ENCODE peak calls at places on chromosomes 11 and 22, in six cellular contexts. T is suprapubic skin; Q is adrenal gland; L is upper lobe of right lung; X is mammary epithelial cell; F is CD8-positive, alpha-beta memory T cell. M is an unnamed sample.

GRCh38 chr11:121755191-121755590 is 302.4 kb upstream of the SORL1-AS1 start:
- DNase-seq in F (no peak), X (no peak), Q (no peak), L (no peak), T (no peak), M (no peak)

GRCh38 chr11:4891996-4892640 is 10.4 kb downstream of the OR51T1 start:
- DNase-seq in X (peak), Q (no peak), F (no peak), L (no peak), T (no peak), M (no peak)

GRCh38 chr11:87265132-87265531 is 227.4 kb downstream of the TMEM135 start:
- DNase-seq in F (no peak), T (no peak), L (no peak), Q (no peak), X (peak), M (no peak)

GRCh38 chr11:107719062-107719461 is 7.2 kb upstream of the SLN start:
- DNase-seq in X (no peak), F (no peak), L (no peak), T (no peak), Q (no peak), M (no peak)

GRCh38 chr11:79768343-79768742 is 327.5 kb upstream of the TENM4 start:
- DNase-seq in L (no peak), F (no peak), X (no peak), T (no peak), Q (peak), M (no peak)

GRCh38 chr11:10893713-10894112 is 35.9 kb upstream of the ZBED5 start:
- DNase-seq in X (no peak), L (no peak), T (no peak), Q (no peak), F (no peak), M (no peak)

GRCh38 chr11:70246196-70246595 is 24.3 kb upstream of the PPFIA1 start:
- DNase-seq in L (no peak), X (peak), F (no peak), T (no peak), Q (no peak), M (no peak)

GRCh38 chr11:118100691-118101232 is 14.0 kb upstream of the SMIM35 start:
- DNase-seq in X (no peak), T (no peak), Q (no peak), L (peak), F (no peak), M (no peak)

GRCh38 chr22:20084547-20085413 is 4.7 kb downstream of the DGCR8 start:
- DNase-seq in F (no peak), X (no peak), L (no peak), Q (peak), T (no peak), M (peak)

GRCh38 chr11:134030853-134031252 is 38.0 kb upstream of the JAM3 start:
- DNase-seq in T (no peak), Q (no peak), F (no peak), L (no peak), X (no peak), M (no peak)

GRCh38 chr11:124200671-124201070 is 17.5 kb downstream of the OR10D3 start:
- DNase-seq in Q (no peak), L (no peak), X (no peak), T (no peak), F (no peak), M (no peak)

GRCh38 chr11:57662893-57663292 is 5.0 kb upstream of the ZDHHC5 start:
- DNase-seq in X (no peak), T (no peak), L (no peak), Q (peak), F (no peak), M (no peak)

GRCh38 chr11:16125796-16126195 is 230.6 kb downstream of the SOX6 start:
- DNase-seq in X (peak), T (no peak), Q (no peak), F (no peak), L (no peak), M (no peak)

GRCh38 chr11:134044514-134045284 is 24.2 kb upstream of the JAM3 start:
- DNase-seq in Q (no peak), T (no peak), X (no peak), F (no peak), L (peak), M (no peak)

GRCh38 chr11:44957051-44957515 is 6.4 kb upstream of the TP53I11 start:
- DNase-seq in Q (no peak), L (no peak), F (no peak), X (no peak), T (no peak), M (no peak)

GRCh38 chr11:66325140-66325754 is 8.4 kb upstream of the CD248 start:
- DNase-seq in T (no peak), F (no peak), X (no peak), L (no peak), Q (no peak), M (no peak)

GRCh38 chr11:57568330-57568766 is 876 bp upstream of the UBE2L6 start:
- DNase-seq in Q (no peak), T (no peak), X (peak), F (peak), L (no peak), M (peak)

GRCh38 chr11:69293819-69294505 is at the start of gene MYEOV:
- DNase-seq in L (peak), T (no peak), F (no peak), Q (peak), X (peak), M (no peak)

GRCh38 chr11:125886997-125887372 is 483 bp upstream of the HYLS1 start:
- DNase-seq in L (peak), X (peak), Q (peak), T (peak), F (no peak), M (no peak)

GRCh38 chr11:94199367-94200130 is 70.9 kb downstream of the PANX1 start:
- DNase-seq in L (no peak), T (no peak), F (no peak), Q (no peak), X (no peak), M (no peak)

GRCh38 chr11:64003807-64004589 is 17.8 kb downstream of the OTUB1 start:
- DNase-seq in Q (no peak), F (no peak), X (no peak), T (no peak), L (no peak), M (no peak)

GRCh38 chr22:44357962-44358553 is 45.3 kb upstream of the SHISAL1 start:
- DNase-seq in Q (no peak), L (peak), F (no peak), X (no peak), T (peak), M (no peak)

GRCh38 chr11:10293423-10294288 is at the start of gene SBF2:
- DNase-seq in T (peak), X (peak), F (peak), Q (peak), L (peak), M (peak)

GRCh38 chr11:21820176-21820575 is 372.7 kb upstream of the ANO5 start:
- DNase-seq in X (no peak), Q (no peak), F (no peak), L (no peak), T (no peak), M (no peak)

GRCh38 chr11:34331329-34331728 is 26.5 kb downstream of the ABTB2 start:
- DNase-seq in F (no peak), T (no peak), X (peak), L (no peak), Q (peak), M (no peak)

GRCh38 chr11:126339866-126340434 is 15.5 kb upstream of the ST3GAL4 start:
- DNase-seq in L (peak), Q (peak), T (peak), F (no peak), X (no peak), M (no peak)

GRCh38 chr11:87466228-87466627 is 428.5 kb downstream of the TMEM135 start:
- DNase-seq in T (no peak), X (no peak), L (no peak), F (no peak), Q (no peak), M (no peak)

GRCh38 chr11:9774591-9775392 is 110.9 kb downstream of the SWAP70 start:
- DNase-seq in L (no peak), Q (no peak), T (no peak), F (no peak), X (no peak), M (no peak)

GRCh38 chr11:9386086-9386485 is 1.6 kb downstream of the IPO7 start:
- DNase-seq in L (no peak), X (no peak), Q (no peak), F (no peak), T (no peak), M (no peak)

GRCh38 chr11:35619754-35620640 is 1.7 kb downstream of the FJX1 start:
- DNase-seq in X (no peak), L (no peak), Q (peak), T (no peak), F (no peak), M (peak)

GRCh38 chr11:120135838-120136237 is 2.1 kb downstream of the TRIM29 start:
- DNase-seq in Q (no peak), L (peak), X (peak), F (no peak), T (no peak), M (no peak)

GRCh38 chr11:66617148-66617814 is 851 bp downstream of the RBM14 start:
- DNase-seq in T (peak), F (no peak), X (peak), Q (peak), L (peak), M (no peak)

GRCh38 chr22:20796731-20797130 is 22.8 kb downstream of the SERPIND1 start:
- DNase-seq in X (no peak), Q (no peak), T (no peak), L (no peak), F (no peak), M (no peak)

GRCh38 chr22:18100781-18101180 is 9.8 kb upstream of the TUBA8 start:
- DNase-seq in L (no peak), T (no peak), Q (no peak), X (no peak), F (no peak), M (no peak)

GRCh38 chr22:30424471-30425326 is 869 bp upstream of the MTFP1 start:
- DNase-seq in L (no peak), X (peak), T (no peak), Q (no peak), F (no peak), M (no peak)

GRCh38 chr11:117827521-117828511 is 3.3 kb upstream of the FXYD2 start:
- DNase-seq in F (peak), Q (no peak), T (peak), X (no peak), L (peak), M (no peak)

GRCh38 chr11:130527648-130528300 is 79.3 kb downstream of the ADAMTS15 start:
- DNase-seq in F (no peak), L (no peak), T (no peak), Q (no peak), X (no peak), M (no peak)

GRCh38 chr11:43947003-43947500 is 4.6 kb downstream of the C11orf96 start:
- DNase-seq in X (peak), Q (no peak), F (no peak), L (no peak), T (no peak), M (no peak)

GRCh38 chr11:72015511-72016061 is 16.9 kb downstream of the IL18BP start:
- DNase-seq in L (peak), X (no peak), F (no peak), T (no peak), Q (no peak), M (no peak)

GRCh38 chr11:123041185-123041584 is 20.8 kb downstream of the HSPA8 start:
- DNase-seq in X (no peak), L (no peak), T (no peak), F (no peak), Q (no peak), M (no peak)

GRCh38 chr11:331332-332060 is 10.8 kb upstream of the IFITM3 start:
- DNase-seq in F (no peak), Q (no peak), L (peak), X (no peak), T (no peak), M (no peak)

GRCh38 chr11:330694-331314 is 10.1 kb upstream of the IFITM3 start:
- DNase-seq in Q (no peak), F (no peak), T (no peak), L (peak), X (no peak), M (no peak)

GRCh38 chr11:328012-328411 is 7.4 kb upstream of the IFITM3 start:
- DNase-seq in F (no peak), Q (no peak), X (no peak), L (peak), T (no peak), M (peak)

GRCh38 chr11:329886-330253 is 9.2 kb upstream of the IFITM3 start:
- DNase-seq in L (no peak), F (no peak), Q (no peak), T (no peak), X (no peak), M (no peak)

GRCh38 chr11:330307-330693 is 9.6 kb upstream of the IFITM3 start:
- DNase-seq in L (peak), F (no peak), T (no peak), Q (no peak), X (no peak), M (no peak)
- H3K27ac ChIP-seq in L (no peak), F (peak), T (no peak), Q (no peak), X (no peak), M (no peak)

DNA sequence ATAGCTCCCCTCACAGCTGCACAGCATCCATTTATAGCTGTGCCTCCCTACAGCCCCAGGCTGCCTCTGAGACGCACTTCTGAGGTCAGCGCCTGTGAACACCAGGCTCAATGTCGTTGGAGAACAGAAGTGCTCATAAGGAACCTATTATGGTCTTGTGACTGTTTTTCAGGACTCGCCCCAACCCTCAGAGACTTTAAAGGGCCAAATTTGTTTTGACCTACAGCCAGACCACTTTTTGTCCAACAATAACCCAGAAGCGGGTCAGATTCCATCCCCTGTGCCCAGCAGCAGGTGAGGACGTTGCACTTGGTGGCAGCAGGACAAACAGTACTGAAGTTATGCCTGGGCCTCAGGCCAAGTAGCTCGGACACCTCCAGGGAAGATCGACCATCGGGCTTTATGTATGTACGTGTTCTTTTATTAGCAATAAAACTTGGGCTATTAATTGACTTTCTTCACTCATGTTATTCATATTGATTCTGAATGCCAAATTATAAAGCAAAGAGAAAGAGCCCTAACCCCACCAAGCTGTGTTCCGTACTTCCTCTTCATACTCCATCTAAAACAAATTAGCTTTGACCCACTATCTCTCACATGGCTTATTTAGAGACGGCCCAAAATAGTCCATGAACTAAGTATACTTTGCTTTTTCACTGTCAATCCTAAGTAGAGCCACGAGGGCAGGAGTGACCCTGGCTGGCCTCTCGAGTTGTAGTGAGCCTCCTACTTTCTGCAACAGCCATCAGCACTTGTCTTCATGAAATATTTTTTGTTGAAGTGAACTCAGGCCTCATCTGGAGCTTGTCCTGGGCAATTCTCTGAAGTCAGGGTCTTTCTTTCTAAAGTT is 92.3 kb upstream of the PAX6 start:
- DNase-seq in Q (no peak), X (no peak), L (no peak), T (no peak), F (no peak), M (no peak)
- H3K27ac ChIP-seq in Q (no peak), X (no peak), L (no peak), T (no peak), F (no peak), M (no peak)

GRCh38 chr22:42357634-42358296 is 74.4 kb downstream of the NFAM1 start:
- DNase-seq in L (peak), T (no peak), F (no peak), X (peak), Q (peak), M (no peak)

GRCh38 chr22:42358643-42359558 is 73.3 kb downstream of the NFAM1 start:
- DNase-seq in F (no peak), X (no peak), T (no peak), Q (no peak), L (no peak), M (no peak)

GRCh38 chr22:42353883-42354727 is 78.1 kb downstream of the NFAM1 start:
- DNase-seq in Q (no peak), L (no peak), F (no peak), T (no peak), X (no peak), M (no peak)

GRCh38 chr22:42356547-42356946 is 75.7 kb downstream of the NFAM1 start:
- DNase-seq in T (no peak), L (no peak), X (no peak), F (no peak), Q (no peak), M (no peak)

DNA sequence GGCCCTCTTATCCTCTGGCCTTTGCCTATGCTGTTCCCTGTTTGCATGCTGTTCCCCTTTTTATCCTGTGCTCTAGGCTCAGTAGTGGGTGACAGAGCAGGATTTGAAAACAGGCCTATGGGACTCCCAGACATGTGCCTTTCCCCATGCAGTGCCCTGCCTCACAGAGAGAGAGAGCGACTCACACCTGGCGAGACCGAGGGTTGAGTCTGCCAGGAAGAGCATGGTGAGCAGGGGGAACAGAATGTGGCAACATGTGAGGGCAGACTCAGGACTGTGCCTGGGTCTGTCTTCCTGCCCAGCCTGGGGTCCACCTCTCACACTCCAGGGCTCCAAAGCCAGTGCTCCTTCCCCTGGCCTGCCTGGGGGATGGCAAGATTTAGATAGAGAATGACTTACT is 75.0 kb downstream of the NFAM1 start:
- DNase-seq in T (no peak), Q (no peak), F (no peak), X (peak), L (no peak), M (no peak)
- H3K27ac ChIP-seq in T (no peak), Q (no peak), F (no peak), X (peak), L (no peak), M (no peak)

GRCh38 chr11:46736146-46736545 is 17.1 kb downstream of the F2 start:
- DNase-seq in F (no peak), X (no peak), Q (no peak), L (no peak), T (no peak), M (no peak)
- H3K27ac ChIP-seq in F (no peak), X (no peak), Q (no peak), L (no peak), T (no peak), M (no peak)

GRCh38 chr11:111723595-111723994 is 42.6 kb downstream of the PPP2R1B start:
- DNase-seq in F (no peak), Q (no peak), L (peak), X (no peak), T (no peak), M (no peak)
- H3K27ac ChIP-seq in F (no peak), Q (peak), L (no peak), X (no peak), T (no peak), M (peak)

M was measured in dorsolateral prefrontal cortex.